ENCODE peak calls at places on chromosomes 13 and 19, in five cellular contexts. N is NCI-H1092, H is T-helper 1 cell, D is NCI-H1105 treated with DMSO at 0.1 percent for 48 hours, X is fibroblast of villous mesenchyme. L is an unnamed sample.

GRCh38 chr19:16566161-16566560 is 6.1 kb downstream of the SLC35E1 start:
- DNase-seq in D (no peak), X (no peak), N (no peak), H (peak; percentile 74), L (peak; percentile 79)

GRCh38 chr13:40672310-40673060 is 6.0 kb upstream of the FOXO1 start:
- DNase-seq in D (peak; percentile 59), H (no peak), N (peak; percentile 22), X (peak; percentile 80), L (no peak)

GRCh38 chr13:100102042-100102441 is 13.1 kb downstream of the PCCA start:
- DNase-seq in H (no peak), N (no peak), X (no peak), D (no peak), L (no peak)

GRCh38 chr19:45931055-45931454 is 16.5 kb upstream of the NANOS2 start:
- DNase-seq in H (no peak), X (no peak), D (no peak), N (no peak), L (no peak)

GRCh38 chr19:44050740-44051653 is 839 bp upstream of the ZNF223 start:
- DNase-seq in N (no peak), X (no peak), H (no peak), D (peak; percentile 78), L (peak; percentile 50)

GRCh38 chr13:25503856-25504255 is 132.1 kb downstream of the ATP8A2 start:
- DNase-seq in D (no peak), H (no peak), X (no peak), N (no peak), L (no peak)

GRCh38 chr13:72527333-72527732 is 200.1 kb downstream of the MZT1 start:
- DNase-seq in D (no peak), X (no peak), N (no peak), H (no peak), L (no peak)

GRCh38 chr19:33427801-33428626 is 54.5 kb downstream of the CEBPG start:
- DNase-seq in N (no peak), D (no peak), H (no peak), X (no peak), L (no peak)

GRCh38 chr13:27022571-27023311 is 148.9 kb downstream of the USP12 start:
- DNase-seq in X (peak; percentile 97), N (peak; percentile 34), D (no peak), H (no peak), L (no peak)